ENCODE peak calls at places on chromosomes 2 and 18, in ten cellular contexts. Z is transverse colon; N is EL; U is tibial artery; G is BJ; S is activated CD8-positive, alpha-beta T cell treated with anti-CD3 and anti-CD28 coated beads, Interleukin-2, amount 10 ng/mL, durations not matched to agents 7 days and 5 days; Y is activated CD4-positive, alpha-beta T cell treated with anti-CD3 and anti-CD28 coated beads, Interleukin-2, amount 10 ng/mL, durations not matched to agents 24 days and 14 days; O is NCI-H460; E is HFFc6; V is amniotic stem cell. H is an unnamed sample.

GRCh38 chr2:71156531-71156930 is 26.1 kb downstream of the MPHOSPH10 start:
- DNase-seq in Z (no peak), N (peak), U (no peak), G (no peak), S (no peak), Y (no peak), O (no peak), E (no peak), V (no peak), H (no peak)

GRCh38 chr18:74063023-74063422 is 84.6 kb downstream of the FBXO15 start:
- DNase-seq in Z (no peak), N (no peak), U (no peak), G (no peak), S (peak), Y (peak), O (no peak), E (no peak), V (no peak), H (no peak)

GRCh38 chr2:217030081-217030480 is 170.2 kb upstream of the TNP1 start:
- DNase-seq in Z (no peak), N (no peak), U (no peak), G (no peak), S (no peak), Y (no peak), O (no peak), E (no peak), V (no peak), H (no peak)

GRCh38 chr2:223416826-223417610 is 185.1 kb downstream of the SCG2 start:
- DNase-seq in Z (no peak), N (peak), U (no peak), G (peak), S (no peak), Y (no peak), O (no peak), E (peak), V (no peak), H (no peak)

GRCh38 chr2:131031875-131032274 is 61.4 kb downstream of the FAM168B start:
- DNase-seq in Z (no peak), N (no peak), U (peak), G (no peak), S (peak), Y (no peak), O (no peak), E (no peak), V (no peak), H (no peak)

GRCh38 chr18:8610442-8610801 is 1.2 kb downstream of the RAB12 start:
- DNase-seq in Z (peak), N (peak), U (no peak), G (no peak), S (peak), Y (no peak), O (no peak), E (no peak), V (no peak), H (no peak)

GRCh38 chr18:59139291-59139614 is 431 bp upstream of the SEC11C start:
- DNase-seq in Z (peak), N (peak), U (peak), G (peak), S (peak), Y (peak), O (peak), E (peak), V (peak), H (peak)

GRCh38 chr2:188412190-188412589 is 120.5 kb downstream of the GULP1 start:
- DNase-seq in Z (no peak), N (no peak), U (no peak), G (no peak), S (no peak), Y (no peak), O (no peak), E (no peak), V (no peak), H (no peak)

GRCh38 chr2:69964353-69964831 is 3.0 kb upstream of the ASPRV1 start:
- DNase-seq in Z (peak), N (no peak), U (no peak), G (no peak), S (no peak), Y (no peak), O (no peak), E (no peak), V (no peak), H (no peak)

GRCh38 chr2:217994776-217995274 is 8.0 kb downstream of the TNS1 start:
- DNase-seq in Z (no peak), N (peak), U (no peak), G (peak), S (no peak), Y (no peak), O (no peak), E (peak), V (peak), H (no peak)

GRCh38 chr18:77112161-77112801 is 20.3 kb downstream of the MBP start:
- DNase-seq in Z (no peak), N (no peak), U (peak), G (no peak), S (no peak), Y (no peak), O (no peak), E (no peak), V (no peak), H (no peak)

GRCh38 chr2:147223119-147223518 is 621.7 kb upstream of the ACVR2A start:
- DNase-seq in Z (no peak), N (no peak), U (no peak), G (no peak), S (no peak), Y (no peak), O (no peak), E (no peak), V (no peak), H (no peak)

GRCh38 chr2:42794271-42795046 is 2.1 kb upstream of the HAAO start:
- DNase-seq in Z (peak), N (peak), U (no peak), G (no peak), S (no peak), Y (no peak), O (peak), E (peak), V (no peak), H (no peak)

GRCh38 chr2:151040036-151040435 is 221.6 kb downstream of the RBM43 start:
- DNase-seq in Z (no peak), N (no peak), U (no peak), G (no peak), S (no peak), Y (no peak), O (no peak), E (no peak), V (no peak), H (no peak)

H was measured in HEK293T.